ENCODE peak calls at places on chromosomes 6 and 20, in seven cellular contexts. One of them, this sample, is unnamed.

GRCh38 chr6:7262037-7262461 is 51.0 kb downstream of the SSR1 start:
- ATAC-seq in right cardiac atrium: peak
- ATAC-seq in upper lobe of right lung: peak
- ATAC-seq in T-cell: no peak
- ATAC-seq in natural killer cell: no peak
- ATAC-seq in CD4-positive, CD25-positive, alpha-beta regulatory T cell: no peak
- ATAC-seq in activated T-helper 17 cell treated with anti-CD3 and anti-CD28 coated beads, Interleukin-2, amount 50 U/mL, for 72 hours: no peak
- ATAC-seq in this sample: peak

GRCh38 chr6:109456710-109457595 is 1.4 kb upstream of the MICAL1 start:
- ATAC-seq in right cardiac atrium: peak
- ATAC-seq in upper lobe of right lung: peak
- ATAC-seq in T-cell: no peak
- ATAC-seq in natural killer cell: no peak
- ATAC-seq in CD4-positive, CD25-positive, alpha-beta regulatory T cell: no peak
- ATAC-seq in activated T-helper 17 cell treated with anti-CD3 and anti-CD28 coated beads, Interleukin-2, amount 50 U/mL, for 72 hours: no peak
- ATAC-seq in this sample: peak

GRCh38 chr6:37059344-37060194 is 54.1 kb downstream of the FGD2 start:
- ATAC-seq in right cardiac atrium: peak
- ATAC-seq in upper lobe of right lung: peak
- ATAC-seq in T-cell: no peak
- ATAC-seq in natural killer cell: no peak
- ATAC-seq in CD4-positive, CD25-positive, alpha-beta regulatory T cell: no peak
- ATAC-seq in activated T-helper 17 cell treated with anti-CD3 and anti-CD28 coated beads, Interleukin-2, amount 50 U/mL, for 72 hours: peak
- ATAC-seq in this sample: peak

GRCh38 chr6:151803743-151804142 is 3.7 kb upstream of the ESR1 start:
- ATAC-seq in right cardiac atrium: no peak
- ATAC-seq in upper lobe of right lung: no peak
- ATAC-seq in T-cell: no peak
- ATAC-seq in natural killer cell: no peak
- ATAC-seq in CD4-positive, CD25-positive, alpha-beta regulatory T cell: no peak
- ATAC-seq in activated T-helper 17 cell treated with anti-CD3 and anti-CD28 coated beads, Interleukin-2, amount 50 U/mL, for 72 hours: no peak
- ATAC-seq in this sample: no peak

GRCh38 chr6:3913958-3914337 is 64.8 kb downstream of the FAM50B start:
- ATAC-seq in right cardiac atrium: no peak
- ATAC-seq in upper lobe of right lung: no peak
- ATAC-seq in T-cell: no peak
- ATAC-seq in natural killer cell: no peak
- ATAC-seq in CD4-positive, CD25-positive, alpha-beta regulatory T cell: no peak
- ATAC-seq in activated T-helper 17 cell treated with anti-CD3 and anti-CD28 coated beads, Interleukin-2, amount 50 U/mL, for 72 hours: no peak
- ATAC-seq in this sample: no peak

GRCh38 chr6:56445818-56446217 is 196.9 kb downstream of the DST start:
- ATAC-seq in right cardiac atrium: peak
- ATAC-seq in upper lobe of right lung: peak
- ATAC-seq in T-cell: no peak
- ATAC-seq in natural killer cell: no peak
- ATAC-seq in CD4-positive, CD25-positive, alpha-beta regulatory T cell: no peak
- ATAC-seq in activated T-helper 17 cell treated with anti-CD3 and anti-CD28 coated beads, Interleukin-2, amount 50 U/mL, for 72 hours: no peak
- ATAC-seq in this sample: no peak

GRCh38 chr6:115945306-115945705 is 115.4 kb downstream of the FRK start:
- ATAC-seq in right cardiac atrium: no peak
- ATAC-seq in upper lobe of right lung: no peak
- ATAC-seq in T-cell: no peak
- ATAC-seq in natural killer cell: no peak
- ATAC-seq in CD4-positive, CD25-positive, alpha-beta regulatory T cell: no peak
- ATAC-seq in activated T-helper 17 cell treated with anti-CD3 and anti-CD28 coated beads, Interleukin-2, amount 50 U/mL, for 72 hours: no peak
- ATAC-seq in this sample: no peak

GRCh38 chr20:5691918-5692618 is 58.1 kb upstream of the SHLD1 start:
- ATAC-seq in right cardiac atrium: no peak
- ATAC-seq in upper lobe of right lung: no peak
- ATAC-seq in T-cell: peak
- ATAC-seq in natural killer cell: no peak
- ATAC-seq in CD4-positive, CD25-positive, alpha-beta regulatory T cell: peak
- ATAC-seq in activated T-helper 17 cell treated with anti-CD3 and anti-CD28 coated beads, Interleukin-2, amount 50 U/mL, for 72 hours: no peak
- ATAC-seq in this sample: peak

GRCh38 chr6:13907614-13908215 is 17.0 kb upstream of the RNF182 start:
- ATAC-seq in right cardiac atrium: no peak
- ATAC-seq in upper lobe of right lung: no peak
- ATAC-seq in T-cell: no peak
- ATAC-seq in natural killer cell: no peak
- ATAC-seq in CD4-positive, CD25-positive, alpha-beta regulatory T cell: no peak
- ATAC-seq in activated T-helper 17 cell treated with anti-CD3 and anti-CD28 coated beads, Interleukin-2, amount 50 U/mL, for 72 hours: no peak
- ATAC-seq in this sample: no peak

GRCh38 chr6:51489133-51489532 is 598.3 kb downstream of the PKHD1 start:
- ATAC-seq in right cardiac atrium: no peak
- ATAC-seq in upper lobe of right lung: no peak
- ATAC-seq in T-cell: no peak
- ATAC-seq in natural killer cell: no peak
- ATAC-seq in CD4-positive, CD25-positive, alpha-beta regulatory T cell: no peak
- ATAC-seq in activated T-helper 17 cell treated with anti-CD3 and anti-CD28 coated beads, Interleukin-2, amount 50 U/mL, for 72 hours: no peak
- ATAC-seq in this sample: no peak

GRCh38 chr6:169263836-169264608 is 10.4 kb upstream of the THBS2 start:
- ATAC-seq in right cardiac atrium: peak
- ATAC-seq in upper lobe of right lung: no peak
- ATAC-seq in T-cell: no peak
- ATAC-seq in natural killer cell: no peak
- ATAC-seq in CD4-positive, CD25-positive, alpha-beta regulatory T cell: no peak
- ATAC-seq in activated T-helper 17 cell treated with anti-CD3 and anti-CD28 coated beads, Interleukin-2, amount 50 U/mL, for 72 hours: no peak
- ATAC-seq in this sample: peak

GRCh38 chr6:40346241-40346640 is 240.9 kb downstream of the LRFN2 start:
- ATAC-seq in right cardiac atrium: no peak
- ATAC-seq in upper lobe of right lung: no peak
- ATAC-seq in T-cell: no peak
- ATAC-seq in natural killer cell: no peak
- ATAC-seq in CD4-positive, CD25-positive, alpha-beta regulatory T cell: no peak
- ATAC-seq in activated T-helper 17 cell treated with anti-CD3 and anti-CD28 coated beads, Interleukin-2, amount 50 U/mL, for 72 hours: no peak
- ATAC-seq in this sample: no peak

GRCh38 chr6:81766482-81767069 is 14.1 kb upstream of the TENT5A start:
- ATAC-seq in right cardiac atrium: peak
- ATAC-seq in upper lobe of right lung: peak
- ATAC-seq in T-cell: no peak
- ATAC-seq in natural killer cell: no peak
- ATAC-seq in CD4-positive, CD25-positive, alpha-beta regulatory T cell: no peak
- ATAC-seq in activated T-helper 17 cell treated with anti-CD3 and anti-CD28 coated beads, Interleukin-2, amount 50 U/mL, for 72 hours: no peak
- ATAC-seq in this sample: no peak

GRCh38 chr20:62765021-62765420 is 31.3 kb upstream of the MRGBP start:
- ATAC-seq in right cardiac atrium: no peak
- ATAC-seq in upper lobe of right lung: no peak
- ATAC-seq in T-cell: no peak
- ATAC-seq in natural killer cell: no peak
- ATAC-seq in CD4-positive, CD25-positive, alpha-beta regulatory T cell: no peak
- ATAC-seq in activated T-helper 17 cell treated with anti-CD3 and anti-CD28 coated beads, Interleukin-2, amount 50 U/mL, for 72 hours: no peak
- ATAC-seq in this sample: no peak

GRCh38 chr6:118198746-118199145 is 291.7 kb downstream of the SLC35F1 start:
- ATAC-seq in right cardiac atrium: no peak
- ATAC-seq in upper lobe of right lung: no peak
- ATAC-seq in T-cell: no peak
- ATAC-seq in natural killer cell: no peak
- ATAC-seq in CD4-positive, CD25-positive, alpha-beta regulatory T cell: no peak
- ATAC-seq in activated T-helper 17 cell treated with anti-CD3 and anti-CD28 coated beads, Interleukin-2, amount 50 U/mL, for 72 hours: no peak
- ATAC-seq in this sample: no peak

GRCh38 chr20:63150391-63150898 is 65.5 kb downstream of the YTHDF1 start:
- ATAC-seq in right cardiac atrium: no peak
- ATAC-seq in upper lobe of right lung: no peak
- ATAC-seq in T-cell: no peak
- ATAC-seq in natural killer cell: no peak
- ATAC-seq in CD4-positive, CD25-positive, alpha-beta regulatory T cell: no peak
- ATAC-seq in activated T-helper 17 cell treated with anti-CD3 and anti-CD28 coated beads, Interleukin-2, amount 50 U/mL, for 72 hours: no peak
- ATAC-seq in this sample: no peak

GRCh38 chr6:96007663-96008062 is 8.1 kb upstream of the FUT9 start:
- ATAC-seq in right cardiac atrium: no peak
- ATAC-seq in upper lobe of right lung: no peak
- ATAC-seq in T-cell: no peak
- ATAC-seq in natural killer cell: no peak
- ATAC-seq in CD4-positive, CD25-positive, alpha-beta regulatory T cell: no peak
- ATAC-seq in activated T-helper 17 cell treated with anti-CD3 and anti-CD28 coated beads, Interleukin-2, amount 50 U/mL, for 72 hours: no peak
- ATAC-seq in this sample: no peak

GRCh38 chr20:63854069-63854765 is 7.1 kb upstream of the ABHD16B start:
- ATAC-seq in right cardiac atrium: peak
- ATAC-seq in upper lobe of right lung: peak
- ATAC-seq in T-cell: no peak
- ATAC-seq in natural killer cell: peak
- ATAC-seq in CD4-positive, CD25-positive, alpha-beta regulatory T cell: no peak
- ATAC-seq in activated T-helper 17 cell treated with anti-CD3 and anti-CD28 coated beads, Interleukin-2, amount 50 U/mL, for 72 hours: no peak
- ATAC-seq in this sample: peak

GRCh38 chr6:149147939-149148718 is 169.4 kb upstream of the TAB2 start:
- ATAC-seq in right cardiac atrium: no peak
- ATAC-seq in upper lobe of right lung: no peak
- ATAC-seq in T-cell: peak
- ATAC-seq in natural killer cell: peak
- ATAC-seq in CD4-positive, CD25-positive, alpha-beta regulatory T cell: peak
- ATAC-seq in activated T-helper 17 cell treated with anti-CD3 and anti-CD28 coated beads, Interleukin-2, amount 50 U/mL, for 72 hours: peak
- ATAC-seq in this sample: no peak

GRCh38 chr6:138307352-138307751 is 70.4 kb upstream of the SMIM28 start:
- ATAC-seq in right cardiac atrium: peak
- ATAC-seq in upper lobe of right lung: no peak
- ATAC-seq in T-cell: no peak
- ATAC-seq in natural killer cell: no peak
- ATAC-seq in CD4-positive, CD25-positive, alpha-beta regulatory T cell: no peak
- ATAC-seq in activated T-helper 17 cell treated with anti-CD3 and anti-CD28 coated beads, Interleukin-2, amount 50 U/mL, for 72 hours: no peak
- ATAC-seq in this sample: peak

GRCh38 chr20:46767127-46767761 is 57.8 kb downstream of the SLC2A10 start:
- ATAC-seq in right cardiac atrium: no peak
- ATAC-seq in upper lobe of right lung: peak
- ATAC-seq in T-cell: no peak
- ATAC-seq in natural killer cell: no peak
- ATAC-seq in CD4-positive, CD25-positive, alpha-beta regulatory T cell: no peak
- ATAC-seq in activated T-helper 17 cell treated with anti-CD3 and anti-CD28 coated beads, Interleukin-2, amount 50 U/mL, for 72 hours: peak
- ATAC-seq in this sample: peak

GRCh38 chr20:24917797-24918578 is 31.1 kb upstream of the CST7 start:
- ATAC-seq in right cardiac atrium: peak
- ATAC-seq in upper lobe of right lung: peak
- ATAC-seq in T-cell: peak
- ATAC-seq in natural killer cell: peak
- ATAC-seq in CD4-positive, CD25-positive, alpha-beta regulatory T cell: peak
- ATAC-seq in activated T-helper 17 cell treated with anti-CD3 and anti-CD28 coated beads, Interleukin-2, amount 50 U/mL, for 72 hours: peak
- ATAC-seq in this sample: peak

GRCh38 chr6:116497089-116497676 is 14.3 kb upstream of the CALHM5 start:
- ATAC-seq in right cardiac atrium: peak
- ATAC-seq in upper lobe of right lung: peak
- ATAC-seq in T-cell: no peak
- ATAC-seq in natural killer cell: no peak
- ATAC-seq in CD4-positive, CD25-positive, alpha-beta regulatory T cell: no peak
- ATAC-seq in activated T-helper 17 cell treated with anti-CD3 and anti-CD28 coated beads, Interleukin-2, amount 50 U/mL, for 72 hours: no peak
- ATAC-seq in this sample: no peak

GRCh38 chr20:14055127-14055742 is 59.9 kb downstream of the MACROD2 start:
- ATAC-seq in right cardiac atrium: no peak
- ATAC-seq in upper lobe of right lung: peak
- ATAC-seq in T-cell: no peak
- ATAC-seq in natural killer cell: no peak
- ATAC-seq in CD4-positive, CD25-positive, alpha-beta regulatory T cell: no peak
- ATAC-seq in activated T-helper 17 cell treated with anti-CD3 and anti-CD28 coated beads, Interleukin-2, amount 50 U/mL, for 72 hours: no peak
- ATAC-seq in this sample: no peak

GRCh38 chr6:17656092-17656491 is 50.6 kb downstream of the NUP153 start:
- ATAC-seq in right cardiac atrium: no peak
- ATAC-seq in upper lobe of right lung: no peak
- ATAC-seq in T-cell: no peak
- ATAC-seq in natural killer cell: peak
- ATAC-seq in CD4-positive, CD25-positive, alpha-beta regulatory T cell: no peak
- ATAC-seq in activated T-helper 17 cell treated with anti-CD3 and anti-CD28 coated beads, Interleukin-2, amount 50 U/mL, for 72 hours: no peak
- ATAC-seq in this sample: no peak

GRCh38 chr6:3671382-3671781 is 80.1 kb downstream of the PXDC1 start:
- ATAC-seq in right cardiac atrium: no peak
- ATAC-seq in upper lobe of right lung: no peak
- ATAC-seq in T-cell: no peak
- ATAC-seq in natural killer cell: no peak
- ATAC-seq in CD4-positive, CD25-positive, alpha-beta regulatory T cell: no peak
- ATAC-seq in activated T-helper 17 cell treated with anti-CD3 and anti-CD28 coated beads, Interleukin-2, amount 50 U/mL, for 72 hours: no peak
- ATAC-seq in this sample: no peak

GRCh38 chr6:46899636-46900035 is 22.1 kb downstream of the ADGRF5 start:
- ATAC-seq in right cardiac atrium: no peak
- ATAC-seq in upper lobe of right lung: peak
- ATAC-seq in T-cell: no peak
- ATAC-seq in natural killer cell: no peak
- ATAC-seq in CD4-positive, CD25-positive, alpha-beta regulatory T cell: no peak
- ATAC-seq in activated T-helper 17 cell treated with anti-CD3 and anti-CD28 coated beads, Interleukin-2, amount 50 U/mL, for 72 hours: no peak
- ATAC-seq in this sample: no peak

GRCh38 chr6:139147628-139148027 is 12.7 kb downstream of the HECA start:
- ATAC-seq in right cardiac atrium: peak
- ATAC-seq in upper lobe of right lung: peak
- ATAC-seq in T-cell: no peak
- ATAC-seq in natural killer cell: peak
- ATAC-seq in CD4-positive, CD25-positive, alpha-beta regulatory T cell: no peak
- ATAC-seq in activated T-helper 17 cell treated with anti-CD3 and anti-CD28 coated beads, Interleukin-2, amount 50 U/mL, for 72 hours: no peak
- ATAC-seq in this sample: peak

GRCh38 chr6:152277826-152278247 is 359.3 kb downstream of the SYNE1 start:
- ATAC-seq in right cardiac atrium: peak
- ATAC-seq in upper lobe of right lung: peak
- ATAC-seq in T-cell: no peak
- ATAC-seq in natural killer cell: no peak
- ATAC-seq in CD4-positive, CD25-positive, alpha-beta regulatory T cell: no peak
- ATAC-seq in activated T-helper 17 cell treated with anti-CD3 and anti-CD28 coated beads, Interleukin-2, amount 50 U/mL, for 72 hours: no peak
- ATAC-seq in this sample: no peak

GRCh38 chr20:41540916-41541315 is 77.3 kb downstream of the CHD6 start:
- ATAC-seq in right cardiac atrium: no peak
- ATAC-seq in upper lobe of right lung: no peak
- ATAC-seq in T-cell: no peak
- ATAC-seq in natural killer cell: no peak
- ATAC-seq in CD4-positive, CD25-positive, alpha-beta regulatory T cell: no peak
- ATAC-seq in activated T-helper 17 cell treated with anti-CD3 and anti-CD28 coated beads, Interleukin-2, amount 50 U/mL, for 72 hours: no peak
- ATAC-seq in this sample: no peak